ENCODE peak calls at places on chromosomes 12 and 14, in seven cellular contexts. U is activated naive CD8-positive, alpha-beta T cell treated with anti-CD3 and anti-CD28 coated beads, Interleukin-2, amount 10 ng/mL, durations not matched to agents 7 days and 5 days; G is RWPE2; B is Panc1; R is lower lobe of right lung; K is upper lobe of right lung; F is activated T-cell treated with anti-CD3 and anti-CD28 coated beads, Interleukin-2, amount 50 U/mL, for 4 hours. P is an unnamed sample.

GRCh38 chr12:57755454-57756372 is 810 bp downstream of the MARCHF9 start:
- ATAC-seq in U (no peak), G (peak), B (no peak), R (peak), K (peak), F (no peak), P (no peak)

GRCh38 chr14:58599145-58599544 is 38.6 kb upstream of the DACT1 start:
- ATAC-seq in U (no peak), G (no peak), B (no peak), R (no peak), K (no peak), F (no peak), P (no peak)

GRCh38 chr12:68203460-68203875 is 22.1 kb downstream of the IL26 start:
- ATAC-seq in U (peak), G (no peak), B (no peak), R (peak), K (no peak), F (peak), P (no peak)

GRCh38 chr12:24895612-24896011 is 53.3 kb downstream of the BCAT1 start:
- ATAC-seq in U (no peak), G (no peak), B (no peak), R (no peak), K (no peak), F (no peak), P (peak)

GRCh38 chr14:73105050-73105449 is 31.3 kb upstream of the PSEN1 start:
- ATAC-seq in U (no peak), G (no peak), B (no peak), R (no peak), K (no peak), F (no peak), P (no peak)

GRCh38 chr12:121858662-121859572 is at the start of gene HPD:
- ATAC-seq in U (no peak), G (peak), B (peak), R (peak), K (peak), F (no peak), P (peak)

GRCh38 chr14:20607617-20608016 is 16.4 kb upstream of the RNASE12 start:
- ATAC-seq in U (no peak), G (no peak), B (no peak), R (no peak), K (no peak), F (no peak), P (no peak)

GRCh38 chr14:49886523-49886922 is 6.4 kb upstream of the ARF6 start:
- ATAC-seq in U (no peak), G (no peak), B (no peak), R (no peak), K (no peak), F (no peak), P (no peak)

GRCh38 chr12:122982494-122982850 is 2.0 kb downstream of the ARL6IP4 start:
- ATAC-seq in U (no peak), G (no peak), B (no peak), R (no peak), K (no peak), F (no peak), P (no peak)

GRCh38 chr12:49784756-49785409 is 43.3 kb downstream of the NCKAP5L start:
- ATAC-seq in U (no peak), G (peak), B (no peak), R (no peak), K (no peak), F (no peak), P (peak)

GRCh38 chr14:30849354-30849753 is 25.0 kb upstream of the COCH start:
- ATAC-seq in U (no peak), G (no peak), B (no peak), R (peak), K (peak), F (no peak), P (no peak)

GRCh38 chr12:74539261-74539660 is 1.6 kb downstream of the ATXN7L3B start:
- ATAC-seq in U (no peak), G (no peak), B (no peak), R (no peak), K (no peak), F (no peak), P (no peak)

GRCh38 chr12:57591567-57592325 is 754 bp downstream of the PIP4K2C start:
- ATAC-seq in U (peak), G (peak), B (peak), R (peak), K (peak), F (peak), P (peak)

GRCh38 chr14:35292770-35293561 is 784 bp downstream of the PSMA6 start:
- ATAC-seq in U (peak), G (peak), B (peak), R (peak), K (no peak), F (peak), P (peak)

GRCh38 chr12:45775964-45776363 is 46.5 kb downstream of the ARID2 start:
- ATAC-seq in U (no peak), G (no peak), B (no peak), R (peak), K (peak), F (no peak), P (no peak)

GRCh38 chr12:56137853-56138571 is 9.9 kb downstream of the ESYT1 start:
- ATAC-seq in U (no peak), G (no peak), B (no peak), R (no peak), K (no peak), F (no peak), P (no peak)

GRCh38 chr12:89166525-89166934 is 185.8 kb downstream of the DUSP6 start:
- ATAC-seq in U (no peak), G (no peak), B (no peak), R (peak), K (peak), F (no peak), P (no peak)

GRCh38 chr14:88775532-88775931 is 17.2 kb downstream of the EML5 start:
- ATAC-seq in U (no peak), G (peak), B (no peak), R (no peak), K (no peak), F (no peak), P (no peak)

GRCh38 chr14:31487891-31488290 is at the start of gene GPR33:
- ATAC-seq in U (no peak), G (no peak), B (no peak), R (no peak), K (peak), F (no peak), P (no peak)

GRCh38 chr12:75291014-75291413 is 39.1 kb downstream of the CAPS2 start:
- ATAC-seq in U (no peak), G (no peak), B (no peak), R (no peak), K (no peak), F (no peak), P (no peak)

GRCh38 chr12:3055712-3056467 is 21.3 kb upstream of the TSPAN9 start:
- ATAC-seq in U (no peak), G (peak), B (no peak), R (peak), K (peak), F (no peak), P (peak)

GRCh38 chr12:76356094-76356493 is 7.9 kb upstream of the BBS10 start:
- ATAC-seq in U (no peak), G (no peak), B (peak), R (no peak), K (no peak), F (no peak), P (no peak)

GRCh38 chr12:54021432-54022013 is 6.7 kb upstream of the HOXC6 start:
- ATAC-seq in U (no peak), G (no peak), B (peak), R (no peak), K (no peak), F (no peak), P (no peak)

GRCh38 chr14:102408729-102409128 is 46.0 kb downstream of the TECPR2 start:
- ATAC-seq in U (no peak), G (no peak), B (no peak), R (no peak), K (no peak), F (no peak), P (no peak)

GRCh38 chr12:95481072-95481471 is 7.1 kb downstream of the METAP2 start:
- ATAC-seq in U (peak), G (no peak), B (no peak), R (peak), K (no peak), F (no peak), P (no peak)

P was measured in SK-N-SH treated with all-trans-retinoic acid at 6 μM for 48 hours.